ENCODE peak calls at places on chromosome 5, in nine cellular contexts. R, J, S, K, H, Z, T, G and I are unnamed samples.

GRCh38 chr5:122077451-122078115 is 476 bp downstream of the LOX start:
- DNase-seq in K (peak), G (peak), S (peak), H (peak), Z (peak), J (no peak), R (peak), T (peak), I (peak)

GRCh38 chr5:60851681-60852080 is 7.6 kb upstream of the ELOVL7 start:
- DNase-seq in H (no peak), T (no peak), J (no peak), K (no peak), Z (no peak), G (no peak), S (no peak), R (no peak), I (no peak)

GRCh38 chr5:55706230-55706629 is 5.9 kb downstream of the SLC38A9 start:
- DNase-seq in K (no peak), H (no peak), R (no peak), J (no peak), T (no peak), G (no peak), S (no peak), Z (no peak), I (no peak)

GRCh38 chr5:91079037-91079436 is 304.1 kb downstream of the ARRDC3 start:
- DNase-seq in H (peak), K (no peak), G (peak), Z (no peak), R (no peak), T (peak), S (no peak), J (no peak), I (no peak)

GRCh38 chr5:133539818-133540217 is 72.5 kb downstream of the FSTL4 start:
- DNase-seq in T (no peak), K (no peak), G (peak), S (peak), H (no peak), Z (no peak), J (no peak), R (no peak), I (no peak)

GRCh38 chr5:179749857-179750508 is 17.4 kb downstream of the MAML1 start:
- DNase-seq in S (no peak), H (no peak), T (no peak), R (no peak), G (no peak), K (peak), J (no peak), Z (no peak), I (no peak)

GRCh38 chr5:178450121-178450631 is 140.0 kb downstream of the COL23A1 start:
- DNase-seq in K (no peak), R (no peak), J (no peak), G (no peak), T (no peak), S (peak), H (no peak), Z (no peak), I (no peak)

GRCh38 chr5:1315709-1316587 is 21.1 kb upstream of the TERT start:
- DNase-seq in K (peak), T (peak), S (peak), R (peak), H (peak), J (no peak), Z (no peak), G (peak), I (peak)

GRCh38 chr5:81803812-81804211 is 52.9 kb upstream of the SSBP2 start:
- DNase-seq in K (no peak), G (no peak), R (no peak), H (no peak), S (no peak), T (no peak), J (no peak), Z (no peak), I (no peak)

GRCh38 chr5:168291961-168292782 is 727 bp downstream of the WWC1 start:
- DNase-seq in R (peak), T (peak), J (no peak), Z (no peak), H (no peak), K (peak), S (no peak), G (no peak), I (no peak)

GRCh38 chr5:33997331-33997983 is 10.4 kb downstream of the AMACR start:
- DNase-seq in J (peak), K (peak), S (no peak), G (peak), Z (no peak), T (peak), R (no peak), H (peak), I (peak)

GRCh38 chr5:21806943-21807342 is 1046.2 kb downstream of the CDH12 start:
- DNase-seq in J (no peak), T (peak), H (peak), S (no peak), R (no peak), Z (no peak), G (peak), K (no peak), I (no peak)

GRCh38 chr5:93359296-93359957 is 221.6 kb downstream of the NR2F1-AS1 start:
- DNase-seq in S (no peak), J (no peak), Z (no peak), K (peak), R (no peak), T (peak), H (peak), G (peak), I (no peak)

GRCh38 chr5:154844800-154845199 is 5.6 kb downstream of the FAXDC2 start:
- DNase-seq in R (no peak), Z (no peak), H (no peak), J (no peak), S (no peak), G (no peak), T (no peak), K (no peak), I (no peak)

GRCh38 chr5:10031817-10032216 is 217.9 kb downstream of the ATPSCKMT start:
- DNase-seq in G (peak), K (no peak), S (no peak), J (no peak), T (no peak), H (no peak), R (no peak), Z (no peak), I (no peak)
- TF ChIP-seq CTCF in G (peak), K (no peak), S (no peak), J (peak), T (no peak), H (peak), R (no peak), Z (no peak), I (no peak)

DNA sequence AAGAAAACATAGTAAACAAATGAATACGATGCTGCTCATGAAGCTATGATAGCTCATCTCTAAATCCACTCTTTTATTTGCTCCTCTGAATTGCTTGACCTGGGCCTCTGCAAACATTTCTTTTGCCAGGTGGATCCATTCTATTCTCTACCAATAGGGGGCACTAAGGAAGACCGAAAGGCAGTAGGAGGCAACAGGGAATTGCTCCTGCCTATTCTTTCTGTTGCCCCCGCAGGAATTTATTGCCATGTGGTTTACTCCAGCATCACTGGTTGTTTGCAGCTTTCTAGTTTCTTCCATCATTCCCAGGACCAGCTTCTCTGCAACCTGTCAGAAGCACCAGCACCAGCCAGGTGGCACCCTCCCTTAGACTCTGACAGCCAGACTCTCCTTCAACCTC is 5.3 kb downstream of the GAPT start:
- DNase-seq in H (no peak), K (no peak), T (no peak), G (no peak), S (no peak), J (no peak), R (no peak), Z (no peak), I (no peak)
- TF ChIP-seq CTCF in H (peak), K (no peak), T (peak), G (peak), S (peak), J (no peak), R (peak), Z (peak), I (peak)

GRCh38 chr5:126129431-126129830 is 293.8 kb upstream of the GRAMD2B start:
- DNase-seq in S (no peak), H (no peak), J (no peak), T (no peak), R (no peak), G (no peak), Z (no peak), K (no peak), I (no peak)
- TF ChIP-seq CTCF in S (no peak), H (no peak), J (no peak), T (no peak), R (no peak), G (no peak), Z (no peak), K (no peak), I (no peak)

GRCh38 chr5:23820764-23821471 is 313.5 kb downstream of the PRDM9 start:
- DNase-seq in R (peak), Z (no peak), S (no peak), J (no peak), H (peak), K (no peak), G (peak), T (peak), I (no peak)
- TF ChIP-seq CTCF in R (peak), Z (peak), S (peak), J (no peak), H (peak), K (peak), G (peak), T (peak), I (peak)

GRCh38 chr5:147887026-147887627 is 8.6 kb downstream of the SCGB3A2 start:
- DNase-seq in R (no peak), Z (peak), K (peak), H (peak), T (peak), J (no peak), S (no peak), G (peak), I (no peak)
- TF ChIP-seq CTCF in R (peak), Z (peak), K (peak), H (peak), T (peak), J (peak), S (peak), G (peak), I (peak)